ENCODE peak calls at places on chromosomes 6 and 20, in five cellular contexts. One of them, this sample, is unnamed.

GRCh38 chr6:136228811-136229210 is 21.3 kb downstream of the MTFR2 start:
- DNase-seq in nephron progenitor cell: no peak
- DNase-seq in effector CD4-positive, alpha-beta T cell: no peak
- DNase-seq in brain microvascular endothelial cell: no peak
- DNase-seq in fibroblast of lung: no peak
- DNase-seq in this sample: no peak

GRCh38 chr6:116954938-116955337 is 77.9 kb downstream of the RFX6 start:
- DNase-seq in nephron progenitor cell: no peak
- DNase-seq in fibroblast of lung: no peak
- DNase-seq in effector CD4-positive, alpha-beta T cell: no peak
- DNase-seq in brain microvascular endothelial cell: no peak
- DNase-seq in this sample: no peak

GRCh38 chr6:130517444-130517931 is 151.7 kb downstream of the TMEM200A start:
- DNase-seq in effector CD4-positive, alpha-beta T cell: no peak
- DNase-seq in fibroblast of lung: no peak
- DNase-seq in brain microvascular endothelial cell: no peak
- DNase-seq in nephron progenitor cell: no peak
- DNase-seq in this sample: no peak

GRCh38 chr20:36802326-36803223 is 29.0 kb upstream of the DSN1 start:
- DNase-seq in effector CD4-positive, alpha-beta T cell: no peak
- DNase-seq in fibroblast of lung: peak
- DNase-seq in nephron progenitor cell: no peak
- DNase-seq in brain microvascular endothelial cell: peak
- DNase-seq in this sample: no peak

GRCh38 chr6:88683734-88684133 is 279.7 kb downstream of the RNGTT start:
- DNase-seq in effector CD4-positive, alpha-beta T cell: no peak
- DNase-seq in nephron progenitor cell: no peak
- DNase-seq in fibroblast of lung: no peak
- DNase-seq in brain microvascular endothelial cell: peak
- DNase-seq in this sample: no peak

GRCh38 chr6:3500262-3501001 is 43.6 kb upstream of the SLC22A23 start:
- DNase-seq in brain microvascular endothelial cell: no peak
- DNase-seq in effector CD4-positive, alpha-beta T cell: no peak
- DNase-seq in nephron progenitor cell: no peak
- DNase-seq in fibroblast of lung: peak
- DNase-seq in this sample: no peak

GRCh38 chr20:19835533-19836222 is 77.6 kb downstream of the RIN2 start:
- DNase-seq in fibroblast of lung: no peak
- DNase-seq in brain microvascular endothelial cell: no peak
- DNase-seq in nephron progenitor cell: no peak
- DNase-seq in effector CD4-positive, alpha-beta T cell: no peak
- DNase-seq in this sample: no peak

GRCh38 chr6:126661646-126662045 is 321.7 kb downstream of the CENPW start:
- DNase-seq in fibroblast of lung: peak
- DNase-seq in brain microvascular endothelial cell: peak
- DNase-seq in effector CD4-positive, alpha-beta T cell: no peak
- DNase-seq in nephron progenitor cell: no peak
- DNase-seq in this sample: no peak

GRCh38 chr6:159074866-159075265 is 30.1 kb upstream of the TAGAP start:
- DNase-seq in nephron progenitor cell: no peak
- DNase-seq in fibroblast of lung: no peak
- DNase-seq in brain microvascular endothelial cell: no peak
- DNase-seq in effector CD4-positive, alpha-beta T cell: no peak
- DNase-seq in this sample: peak